ENCODE peak calls at places on chromosomes 6 and 20, in eight cellular contexts. C is PC-9; Y is tibial artery; Z is CD4-positive, alpha-beta memory T cell; V is astrocyte; B is small intestine; L is upper lobe of right lung; N is aorta. J is an unnamed sample. For H3K4me1, the result is how much of the 10 kb centered on the place peaks cover.

GRCh38 chr6:24344981-24345380 is 12.9 kb downstream of the DCDC2 start:
- DNase-seq in Z (no peak), L (no peak), N (no peak), B (no peak), C (no peak), V (no peak), Y (no peak), J (no peak)

GRCh38 chr20:32487381-32487780 is 97.8 kb downstream of the NOL4L start:
- DNase-seq in Y (no peak), B (no peak), V (no peak), Z (no peak), N (peak), L (no peak), C (no peak), J (no peak)

GRCh38 chr6:160398674-160399271 is 50.6 kb downstream of the SLC22A3 start:
- DNase-seq in Z (no peak), B (peak), V (peak), Y (no peak), N (no peak), L (no peak), C (no peak), J (no peak)

GRCh38 chr6:6723792-6724318 is 135.3 kb downstream of the LY86 start:
- DNase-seq in C (no peak), Z (no peak), B (peak), Y (no peak), N (no peak), V (no peak), L (no peak), J (peak)

GRCh38 chr6:169213814-169214520 is 39.7 kb downstream of the THBS2 start:
- DNase-seq in C (no peak), L (no peak), Z (no peak), Y (peak), N (no peak), V (no peak), B (no peak), J (peak)

GRCh38 chr20:31597483-31597858 is 7.6 kb upstream of the ID1 start:
- DNase-seq in L (no peak), C (no peak), V (no peak), N (no peak), Y (no peak), B (no peak), Z (no peak), J (no peak)

GRCh38 chr20:3818155-3819151 is 1.9 kb upstream of the AP5S1 start:
- DNase-seq in Z (no peak), C (peak), L (no peak), V (peak), Y (no peak), B (peak), N (peak), J (peak)

GRCh38 chr20:58424218-58424617 is 35.2 kb downstream of the VAPB start:
- DNase-seq in C (no peak), V (no peak), B (no peak), Z (no peak), L (no peak), Y (no peak), N (no peak), J (no peak)

GRCh38 chr6:158561938-158562337 is 2.0 kb downstream of the TMEM181 start:
- DNase-seq in V (no peak), Y (peak), Z (no peak), B (no peak), N (no peak), L (no peak), C (no peak), J (no peak)

GRCh38 chr20:1130849-1131248 is 12.4 kb downstream of the PSMF1 start:
- DNase-seq in Z (no peak), C (no peak), B (no peak), Y (no peak), V (no peak), N (peak), L (peak), J (peak)

GRCh38 chr6:128161263-128161662 is 260.4 kb upstream of the THEMIS start:
- DNase-seq in B (no peak), V (no peak), Y (no peak), Z (no peak), L (no peak), N (no peak), C (no peak), J (no peak)

GRCh38 chr20:20821496-20822260 is 109.2 kb upstream of the RALGAPA2 start:
- DNase-seq in V (no peak), B (no peak), C (no peak), N (no peak), Z (no peak), Y (no peak), L (no peak), J (no peak)

GRCh38 chr6:88848870-88849269 is 114.5 kb downstream of the RNGTT start:
- DNase-seq in N (no peak), L (no peak), V (no peak), Z (no peak), C (no peak), B (no peak), Y (no peak), J (no peak)

GRCh38 chr20:50278684-50279531 is 88.3 kb downstream of the CEBPB start:
- DNase-seq in Y (peak), B (peak), L (peak), Z (no peak), V (no peak), C (peak), N (peak), J (peak)

GRCh38 chr6:134689676-134690447 is 260.0 kb downstream of the ALDH8A1 start:
- DNase-seq in Y (no peak), N (no peak), V (no peak), C (no peak), B (no peak), L (no peak), Z (no peak), J (no peak)

GRCh38 chr6:148500402-148500801 is 157.8 kb downstream of the SASH1 start:
- DNase-seq in C (no peak), Y (no peak), L (no peak), Z (no peak), V (no peak), N (no peak), B (no peak), J (no peak)

GRCh38 chr6:126721581-126722145 is 381.7 kb downstream of the CENPW start:
- DNase-seq in V (peak), B (no peak), C (peak), L (no peak), Y (no peak), N (no peak), Z (no peak), J (no peak)

GRCh38 chr6:154403803-154404202 is 47.2 kb upstream of the IPCEF1 start:
- DNase-seq in B (no peak), V (peak), Y (no peak), C (peak), N (peak), Z (no peak), L (no peak), J (no peak)

GRCh38 chr6:49556429-49556837 is 6.0 kb downstream of the C6orf141 start:
- DNase-seq in B (peak), V (peak), Y (no peak), Z (no peak), C (peak), L (no peak), N (no peak), J (no peak)

GRCh38 chr6:159012201-159012600 is 12.2 kb upstream of the RSPH3 start:
- DNase-seq in Y (no peak), B (no peak), C (no peak), Z (no peak), V (peak), N (no peak), L (no peak), J (no peak)

GRCh38 chr20:59005523-59006166 is 1.4 kb downstream of the CTSZ start:
- DNase-seq in C (no peak), V (no peak), B (no peak), N (no peak), L (no peak), Y (peak), Z (no peak), J (no peak)

GRCh38 chr20:62702886-62703852 is 5.5 kb upstream of the NTSR1 start:
- DNase-seq in Y (no peak), Z (no peak), C (peak), L (no peak), V (peak), B (no peak), N (no peak), J (no peak)

GRCh38 chr6:43200541-43200940 is 18.5 kb downstream of the CUL9 start:
- DNase-seq in Z (no peak), V (no peak), B (no peak), L (peak), N (no peak), Y (peak), C (no peak), J (no peak)

GRCh38 chr6:338815-339262 is 46.6 kb downstream of the DUSP22 start:
- DNase-seq in V (no peak), N (no peak), L (no peak), Z (no peak), B (peak), C (no peak), Y (no peak), J (no peak)

GRCh38 chr6:39776581-39776980 is 15.6 kb upstream of the DAAM2 start:
- DNase-seq in L (no peak), Y (no peak), C (no peak), V (no peak), Z (no peak), N (no peak), B (no peak), J (no peak)

GRCh38 chr6:39772559-39773283 is 19.5 kb upstream of the DAAM2 start:
- DNase-seq in L (no peak), Y (peak), N (no peak), B (no peak), C (no peak), V (peak), Z (no peak), J (no peak)

GRCh38 chr6:39778581-39779270 is 13.4 kb upstream of the DAAM2 start:
- DNase-seq in Y (no peak), N (no peak), Z (no peak), V (no peak), L (no peak), B (no peak), C (no peak), J (no peak)

GRCh38 chr6:39777661-39778060 is 14.5 kb upstream of the DAAM2 start:
- DNase-seq in N (peak), Y (peak), C (no peak), B (no peak), L (peak), Z (no peak), V (no peak), J (peak)

GRCh38 chr6:39777218-39777617 is 15.0 kb upstream of the DAAM2 start:
- DNase-seq in Y (no peak), B (no peak), Z (no peak), N (no peak), C (no peak), L (no peak), V (no peak), J (no peak)
- H3K27ac ChIP-seq in Y (peak), B (no peak), Z (no peak), N (peak), C (no peak), L (no peak), V (no peak), J (no peak)

GRCh38 chr20:45017281-45017680 is 51.0 kb downstream of the STK4 start:
- DNase-seq in Y (no peak), B (no peak), Z (no peak), V (no peak), L (no peak), C (no peak), N (no peak), J (no peak)

GRCh38 chr20:45019764-45020126 is 53.4 kb downstream of the STK4 start:
- DNase-seq in C (no peak), L (no peak), V (no peak), Y (no peak), Z (no peak), B (no peak), N (no peak), J (no peak)

GRCh38 chr20:45020236-45020886 is 54.0 kb downstream of the STK4 start:
- DNase-seq in N (no peak), C (no peak), B (no peak), V (no peak), L (no peak), Y (no peak), Z (no peak), J (no peak)

GRCh38 chr20:45017859-45018258 is 51.5 kb downstream of the STK4 start:
- DNase-seq in B (no peak), Y (no peak), Z (no peak), L (no peak), C (no peak), V (peak), N (no peak), J (no peak)

DNA sequence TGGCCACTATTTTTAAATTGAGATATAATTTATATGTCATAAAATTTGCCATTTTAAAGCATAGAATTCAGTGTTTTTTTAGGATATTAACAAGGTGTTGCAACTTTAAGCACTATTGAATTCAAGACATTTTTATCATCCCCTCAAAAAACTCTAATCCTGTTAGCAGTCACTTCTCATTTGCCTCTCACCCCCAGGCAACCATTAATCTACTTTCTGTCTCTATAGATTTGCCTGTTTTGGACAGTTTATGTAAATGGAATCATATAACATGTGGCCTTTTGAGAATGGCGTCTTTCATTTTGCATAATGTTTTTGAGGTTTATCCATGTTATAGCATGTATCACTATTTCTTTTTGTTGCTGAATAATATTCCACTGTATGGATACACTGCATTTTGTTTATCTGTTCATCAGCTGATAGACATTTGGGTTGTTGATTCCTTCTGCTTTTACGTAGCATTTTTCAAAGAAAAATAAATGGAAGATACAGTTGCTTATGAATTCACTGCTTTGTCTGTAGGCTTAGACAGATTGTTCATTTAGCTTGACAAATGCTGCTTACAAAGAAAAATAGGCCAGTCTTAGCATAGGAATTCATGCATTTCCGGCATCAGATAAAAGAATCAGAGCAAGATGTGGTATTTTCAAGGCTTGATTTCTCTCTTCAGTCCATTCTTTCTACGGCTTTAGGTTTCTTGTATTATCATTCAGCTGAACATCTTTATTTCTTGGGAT is 52.9 kb downstream of the STK4 start:
- DNase-seq in B (no peak), L (no peak), C (no peak), Z (no peak), V (no peak), Y (no peak), N (no peak), J (no peak)
- H3K4me1 ChIP-seq in B (under half), L (under half), C (under half), Z (half or more), V (under half), Y (under half), N (under half), J (under half)

GRCh38 chr6:74953708-74954107 is 252.1 kb downstream of the COL12A1 start:
- DNase-seq in L (no peak), V (no peak), Y (no peak), C (no peak), N (no peak), B (no peak), Z (no peak), J (no peak)
- H3K27ac ChIP-seq in L (no peak), V (no peak), Y (no peak), C (no peak), N (no peak), B (no peak), Z (no peak), J (no peak)

GRCh38 chr20:54118220-54119001 is 48.0 kb upstream of the BCAS1 start:
- DNase-seq in Z (no peak), C (no peak), L (no peak), B (no peak), N (no peak), Y (no peak), V (no peak), J (no peak)
- H3K4me1 ChIP-seq in Z (under half), C (half or more), L (under half), B (under half), N (under half), Y (under half), V (under half), J (under half)